ENCODE peak calls at places on chromosomes 11 and 22, in five cellular contexts. One of them, this sample, is unnamed.

GRCh38 chr11:113188433-113188834 is 125.9 kb upstream of the TTC12 start:
- DNase-seq in dorsolateral prefrontal cortex: no peak
- DNase-seq in IMR-90: no peak
- DNase-seq in heart left ventricle: no peak
- DNase-seq in adrenal gland: no peak
- DNase-seq in this sample: no peak

GRCh38 chr22:44455151-44455962 is 42.7 kb downstream of the RTL6 start:
- DNase-seq in heart left ventricle: no peak
- DNase-seq in IMR-90: no peak
- DNase-seq in dorsolateral prefrontal cortex: no peak
- DNase-seq in adrenal gland: peak; percentile 50
- DNase-seq in this sample: no peak

GRCh38 chr11:60658409-60658808 is 41.0 kb upstream of the MS4A8 start:
- DNase-seq in adrenal gland: no peak
- DNase-seq in dorsolateral prefrontal cortex: no peak
- DNase-seq in IMR-90: no peak
- DNase-seq in heart left ventricle: no peak
- DNase-seq in this sample: no peak

GRCh38 chr11:61893981-61894380 is 2.6 kb upstream of the FADS3 start:
- DNase-seq in heart left ventricle: no peak
- DNase-seq in IMR-90: peak; percentile 94
- DNase-seq in adrenal gland: no peak
- DNase-seq in dorsolateral prefrontal cortex: no peak
- DNase-seq in this sample: no peak

GRCh38 chr22:31084811-31085492 is 3.8 kb downstream of the SMTN start:
- DNase-seq in heart left ventricle: peak; percentile 95
- DNase-seq in IMR-90: peak; percentile 75
- DNase-seq in adrenal gland: peak; percentile 89
- DNase-seq in dorsolateral prefrontal cortex: peak; percentile 69
- DNase-seq in this sample: peak; percentile 96

GRCh38 chr11:32153747-32154146 is 62.9 kb downstream of the RCN1 start:
- DNase-seq in dorsolateral prefrontal cortex: no peak
- DNase-seq in IMR-90: no peak
- DNase-seq in heart left ventricle: no peak
- DNase-seq in adrenal gland: no peak
- DNase-seq in this sample: no peak

GRCh38 chr22:50262460-50262911 is 1.0 kb upstream of the MAPK12 start:
- DNase-seq in adrenal gland: no peak
- DNase-seq in IMR-90: no peak
- DNase-seq in dorsolateral prefrontal cortex: no peak
- DNase-seq in heart left ventricle: no peak
- DNase-seq in this sample: no peak

GRCh38 chr11:62540804-62541671 is 5.6 kb downstream of the AHNAK start:
- DNase-seq in dorsolateral prefrontal cortex: no peak
- DNase-seq in IMR-90: peak; percentile 4
- DNase-seq in adrenal gland: peak; percentile 85
- DNase-seq in heart left ventricle: peak; percentile 76
- DNase-seq in this sample: peak; percentile 46

GRCh38 chr22:48942698-48943566 is 884.7 kb downstream of the BRD1 start:
- DNase-seq in adrenal gland: peak; percentile 20
- DNase-seq in IMR-90: no peak
- DNase-seq in heart left ventricle: no peak
- DNase-seq in dorsolateral prefrontal cortex: no peak
- DNase-seq in this sample: no peak

GRCh38 chr11:46900091-46900746 is 18.1 kb downstream of the LRP4 start:
- DNase-seq in adrenal gland: no peak
- DNase-seq in IMR-90: no peak
- DNase-seq in dorsolateral prefrontal cortex: no peak
- DNase-seq in heart left ventricle: no peak
- DNase-seq in this sample: no peak

GRCh38 chr11:79156031-79156430 is 284.8 kb downstream of the TENM4 start:
- DNase-seq in adrenal gland: no peak
- DNase-seq in dorsolateral prefrontal cortex: no peak
- DNase-seq in IMR-90: no peak
- DNase-seq in heart left ventricle: no peak
- DNase-seq in this sample: no peak

GRCh38 chr11:75986966-75987365 is 172.0 kb downstream of the UVRAG start:
- DNase-seq in adrenal gland: no peak
- DNase-seq in IMR-90: no peak
- DNase-seq in dorsolateral prefrontal cortex: no peak
- DNase-seq in heart left ventricle: no peak
- DNase-seq in this sample: no peak

GRCh38 chr22:30573594-30574094 is 821 bp downstream of the GAL3ST1 start:
- DNase-seq in heart left ventricle: no peak
- DNase-seq in IMR-90: no peak
- DNase-seq in dorsolateral prefrontal cortex: no peak
- DNase-seq in adrenal gland: no peak
- DNase-seq in this sample: no peak

GRCh38 chr11:84804026-84804425 is 823.1 kb downstream of the DLG2 start:
- DNase-seq in heart left ventricle: no peak
- DNase-seq in adrenal gland: no peak
- DNase-seq in dorsolateral prefrontal cortex: no peak
- DNase-seq in IMR-90: no peak
- DNase-seq in this sample: no peak

GRCh38 chr22:28882545-28882877 is 861 bp upstream of the ZNRF3 start:
- DNase-seq in heart left ventricle: no peak
- DNase-seq in IMR-90: no peak
- DNase-seq in dorsolateral prefrontal cortex: no peak
- DNase-seq in adrenal gland: no peak
- DNase-seq in this sample: no peak

GRCh38 chr11:109808569-109808968 is 284.6 kb upstream of the ZC3H12C start:
- DNase-seq in adrenal gland: no peak
- DNase-seq in dorsolateral prefrontal cortex: no peak
- DNase-seq in heart left ventricle: no peak
- DNase-seq in IMR-90: peak; percentile 51
- DNase-seq in this sample: no peak

GRCh38 chr11:78290293-78291176 is 101.8 kb downstream of the USP35 start:
- DNase-seq in dorsolateral prefrontal cortex: no peak
- DNase-seq in adrenal gland: no peak
- DNase-seq in IMR-90: peak; percentile 58
- DNase-seq in heart left ventricle: no peak
- DNase-seq in this sample: no peak

GRCh38 chr11:65251476-65251875 is 10.3 kb upstream of the POLA2 start:
- DNase-seq in adrenal gland: no peak
- DNase-seq in heart left ventricle: no peak
- DNase-seq in IMR-90: peak; percentile 11
- DNase-seq in dorsolateral prefrontal cortex: no peak
- DNase-seq in this sample: no peak

GRCh38 chr11:115396533-115396932 is 107.7 kb downstream of the CADM1 start:
- DNase-seq in IMR-90: no peak
- DNase-seq in dorsolateral prefrontal cortex: no peak
- DNase-seq in adrenal gland: no peak
- DNase-seq in heart left ventricle: no peak
- DNase-seq in this sample: no peak

GRCh38 chr11:116861539-116861938 is 24.1 kb upstream of the APOA1 start:
- DNase-seq in heart left ventricle: no peak
- DNase-seq in IMR-90: peak; percentile 83
- DNase-seq in adrenal gland: no peak
- DNase-seq in dorsolateral prefrontal cortex: no peak
- DNase-seq in this sample: no peak

GRCh38 chr11:60756307-60757032 is at the start of gene MS4A15:
- DNase-seq in adrenal gland: no peak
- DNase-seq in heart left ventricle: no peak
- DNase-seq in dorsolateral prefrontal cortex: no peak
- DNase-seq in IMR-90: no peak
- DNase-seq in this sample: no peak

GRCh38 chr22:21708960-21709359 is 26.6 kb downstream of the YPEL1 start:
- DNase-seq in adrenal gland: no peak
- DNase-seq in heart left ventricle: no peak
- DNase-seq in IMR-90: no peak
- DNase-seq in dorsolateral prefrontal cortex: no peak
- DNase-seq in this sample: no peak

GRCh38 chr22:35894937-35895708 is 133.5 kb downstream of the RBFOX2 start:
- DNase-seq in dorsolateral prefrontal cortex: no peak
- DNase-seq in adrenal gland: peak; percentile 69
- DNase-seq in IMR-90: peak; percentile 79
- DNase-seq in heart left ventricle: no peak
- DNase-seq in this sample: no peak

GRCh38 chr22:35894464-35894878 is 134.2 kb downstream of the RBFOX2 start:
- DNase-seq in IMR-90: no peak
- DNase-seq in adrenal gland: no peak
- DNase-seq in dorsolateral prefrontal cortex: no peak
- DNase-seq in heart left ventricle: no peak
- DNase-seq in this sample: no peak

GRCh38 chr22:35893698-35894097 is 134.9 kb downstream of the RBFOX2 start:
- DNase-seq in adrenal gland: peak; percentile 63
- DNase-seq in heart left ventricle: no peak
- DNase-seq in dorsolateral prefrontal cortex: no peak
- DNase-seq in IMR-90: peak; percentile 43
- DNase-seq in this sample: no peak

GRCh38 chr22:35899736-35900135 is 128.9 kb downstream of the RBFOX2 start:
- DNase-seq in dorsolateral prefrontal cortex: no peak
- DNase-seq in IMR-90: no peak
- DNase-seq in heart left ventricle: no peak
- DNase-seq in adrenal gland: no peak
- DNase-seq in this sample: no peak

DNA sequence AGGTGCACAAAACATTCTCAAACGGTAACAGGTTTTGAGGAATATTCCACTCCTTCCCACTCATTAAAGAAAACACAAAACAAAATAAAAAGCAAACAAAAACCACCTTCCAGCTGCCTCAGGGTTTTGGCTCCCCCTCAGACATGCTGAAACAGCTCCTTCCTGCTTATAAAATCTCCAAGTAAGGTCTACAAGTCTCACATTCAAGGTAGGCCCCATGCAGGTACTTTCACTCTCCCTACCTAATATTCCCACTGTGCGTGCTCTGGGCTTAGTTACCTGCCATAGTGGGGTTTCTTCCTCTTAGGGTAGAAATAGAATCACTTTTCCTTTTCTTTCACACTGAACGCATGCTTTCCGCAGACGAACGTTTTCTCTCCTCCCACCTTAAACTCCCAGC is 132.3 kb downstream of the RBFOX2 start:
- DNase-seq in IMR-90: no peak
- DNase-seq in dorsolateral prefrontal cortex: no peak
- DNase-seq in adrenal gland: no peak
- DNase-seq in heart left ventricle: no peak
- DNase-seq in this sample: no peak
- H3K27me3 ChIP-seq in IMR-90: no peaks in the 10 kb centered on the region
- H3K27me3 ChIP-seq in dorsolateral prefrontal cortex: no peaks in the 10 kb centered on the region
- H3K27me3 ChIP-seq in adrenal gland: no peaks in the 10 kb centered on the region
- H3K27me3 ChIP-seq in heart left ventricle: no peaks in the 10 kb centered on the region
- H3K27me3 ChIP-seq in this sample: no peaks in the 10 kb centered on the region

DNA sequence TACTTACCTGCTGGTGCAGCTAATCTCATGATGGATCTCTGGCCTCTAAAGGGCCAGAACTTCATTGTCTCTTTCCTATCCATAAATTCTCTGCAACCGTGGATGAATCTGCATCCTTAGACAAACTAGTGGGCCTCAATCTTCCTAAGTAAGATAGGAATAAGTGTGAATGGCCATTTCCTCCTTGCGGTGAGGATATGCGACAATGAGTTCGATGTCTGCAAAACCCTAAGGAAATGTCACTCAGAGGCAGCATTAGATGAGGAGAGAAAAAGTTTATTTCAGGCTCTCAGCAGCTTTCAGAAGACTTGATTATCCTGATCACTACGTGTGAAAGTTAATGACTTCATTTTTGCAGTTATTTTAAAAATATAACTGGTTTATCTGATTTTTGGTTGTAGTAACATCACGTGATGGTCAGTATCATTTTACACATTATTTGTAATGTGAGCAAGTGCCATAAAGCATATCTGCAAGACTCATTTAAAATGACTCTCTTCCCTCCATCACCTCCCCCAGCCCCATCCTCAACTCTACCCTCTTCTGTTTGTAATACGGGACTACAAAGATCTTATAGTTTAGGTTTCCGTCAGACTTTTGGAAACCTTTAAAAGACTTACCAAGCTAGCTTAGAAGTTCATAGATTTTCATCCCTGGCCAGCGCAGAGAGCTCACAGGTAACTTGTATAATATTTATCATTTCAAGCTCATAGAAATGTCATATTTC is 10.2 kb downstream of the GRAP2 start:
- DNase-seq in dorsolateral prefrontal cortex: no peak
- DNase-seq in adrenal gland: no peak
- DNase-seq in heart left ventricle: no peak
- DNase-seq in IMR-90: no peak
- DNase-seq in this sample: no peak
- H3K4me3 ChIP-seq in dorsolateral prefrontal cortex: no peak overlapping the region
- H3K4me3 ChIP-seq in adrenal gland: no peak overlapping the region
- H3K4me3 ChIP-seq in heart left ventricle: no peak overlapping the region
- H3K4me3 ChIP-seq in IMR-90: no peak overlapping the region
- H3K4me3 ChIP-seq in this sample: no peak overlapping the region

DNA sequence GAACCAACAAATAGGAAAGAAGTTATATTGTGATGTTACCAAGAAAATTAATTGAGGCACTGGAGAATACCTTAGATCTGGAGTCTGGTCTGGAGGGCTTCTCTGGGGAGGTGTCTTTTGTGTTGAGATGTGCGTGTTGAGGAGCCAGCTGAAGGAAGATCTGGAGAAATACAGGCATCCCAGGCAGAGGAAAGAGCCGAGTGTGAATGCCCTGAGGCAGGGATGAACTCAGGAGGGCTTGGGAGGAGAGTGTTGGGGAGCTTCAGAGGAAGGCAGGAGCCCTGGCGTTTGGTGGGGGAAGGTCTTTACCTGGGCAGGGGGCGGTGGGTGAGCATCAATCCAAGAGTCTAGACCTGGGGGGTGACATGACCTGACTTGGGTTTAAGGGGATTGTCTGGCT is 13.1 kb downstream of the SYNGR1 start:
- DNase-seq in adrenal gland: no peak
- DNase-seq in dorsolateral prefrontal cortex: no peak
- DNase-seq in heart left ventricle: no peak
- DNase-seq in IMR-90: no peak
- DNase-seq in this sample: peak; percentile 29
- H3K27ac ChIP-seq in adrenal gland: no peak overlapping the region
- H3K27ac ChIP-seq in dorsolateral prefrontal cortex: peak overlapping the region; percentile 75
- H3K27ac ChIP-seq in heart left ventricle: no peak overlapping the region
- H3K27ac ChIP-seq in IMR-90: no peak overlapping the region
- H3K27ac ChIP-seq in this sample: no peak overlapping the region

GRCh38 chr22:47659467-47660302 is 897.2 kb downstream of the TBC1D22A start:
- DNase-seq in IMR-90: no peak
- DNase-seq in heart left ventricle: no peak
- DNase-seq in adrenal gland: no peak
- DNase-seq in dorsolateral prefrontal cortex: no peak
- DNase-seq in this sample: no peak

GRCh38 chr22:47656806-47657205 is 894.4 kb downstream of the TBC1D22A start:
- DNase-seq in IMR-90: no peak
- DNase-seq in dorsolateral prefrontal cortex: no peak
- DNase-seq in adrenal gland: no peak
- DNase-seq in heart left ventricle: no peak
- DNase-seq in this sample: no peak

GRCh38 chr22:47655930-47656329 is 893.5 kb downstream of the TBC1D22A start:
- DNase-seq in dorsolateral prefrontal cortex: no peak
- DNase-seq in adrenal gland: no peak
- DNase-seq in heart left ventricle: no peak
- DNase-seq in IMR-90: no peak
- DNase-seq in this sample: no peak

GRCh38 chr22:47654922-47655451 is 892.5 kb downstream of the TBC1D22A start:
- DNase-seq in adrenal gland: no peak
- DNase-seq in IMR-90: no peak
- DNase-seq in heart left ventricle: no peak
- DNase-seq in dorsolateral prefrontal cortex: no peak
- DNase-seq in this sample: no peak

DNA sequence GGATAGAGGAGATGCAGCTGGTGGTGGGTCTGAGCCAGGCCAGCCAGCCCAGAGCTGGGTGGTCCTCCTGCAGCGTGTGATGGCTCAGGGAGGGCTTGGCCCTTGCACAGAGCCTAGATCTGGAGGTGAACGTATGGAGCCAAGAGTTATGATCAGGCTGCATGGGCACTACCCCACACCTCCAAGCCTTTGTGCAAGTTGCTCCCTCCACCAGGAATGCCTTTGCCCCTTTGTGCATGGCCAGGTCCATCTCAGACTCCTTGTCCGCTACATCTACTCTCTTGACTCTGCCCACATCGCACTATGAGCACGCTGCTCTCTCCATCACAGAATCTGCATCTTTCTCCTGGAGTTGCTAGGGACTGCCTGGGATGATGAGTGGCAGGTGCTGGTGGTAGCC is 895.7 kb downstream of the TBC1D22A start:
- DNase-seq in IMR-90: no peak
- DNase-seq in adrenal gland: no peak
- DNase-seq in heart left ventricle: no peak
- DNase-seq in dorsolateral prefrontal cortex: no peak
- DNase-seq in this sample: no peak
- H3K27me3 ChIP-seq in IMR-90: no peaks in the 10 kb centered on the region
- H3K27me3 ChIP-seq in adrenal gland: no peaks in the 10 kb centered on the region
- H3K27me3 ChIP-seq in heart left ventricle: peaks cover 4% of the 10 kb centered on the region
- H3K27me3 ChIP-seq in dorsolateral prefrontal cortex: no peaks in the 10 kb centered on the region
- H3K27me3 ChIP-seq in this sample: no peaks in the 10 kb centered on the region

This sample was measured in right cardiac atrium.